ENCODE peak calls at places on chromosomes 12 and 14, in six cellular contexts. One of them, this sample, is unnamed.

GRCh38 chr14:71119075-71119474 is 211.8 kb downstream of the PCNX1 start:
- DNase-seq in choroid plexus epithelial cell: peak; percentile 29
- DNase-seq in NCI-H69: no peak
- DNase-seq in adipocyte: no peak
- DNase-seq in ovary: no peak
- DNase-seq in RKO: peak; percentile 71
- DNase-seq in this sample: no peak

GRCh38 chr14:52219488-52220084 is 47.9 kb upstream of the PTGDR start:
- DNase-seq in choroid plexus epithelial cell: no peak
- DNase-seq in NCI-H69: no peak
- DNase-seq in adipocyte: no peak
- DNase-seq in ovary: no peak
- DNase-seq in RKO: no peak
- DNase-seq in this sample: no peak

GRCh38 chr14:50318031-50318626 is 6.0 kb downstream of the DMAC2L start:
- DNase-seq in choroid plexus epithelial cell: peak; percentile 78
- DNase-seq in NCI-H69: peak; percentile 64
- DNase-seq in adipocyte: peak; percentile 80
- DNase-seq in ovary: no peak
- DNase-seq in RKO: peak; percentile 73
- DNase-seq in this sample: peak; percentile 45

GRCh38 chr12:51534675-51535074 is 56.4 kb upstream of the SCN8A start:
- DNase-seq in choroid plexus epithelial cell: no peak
- DNase-seq in NCI-H69: no peak
- DNase-seq in adipocyte: no peak
- DNase-seq in ovary: no peak
- DNase-seq in RKO: no peak
- DNase-seq in this sample: no peak

GRCh38 chr14:64572721-64573508 is 23.2 kb downstream of the PPP1R36 start:
- DNase-seq in choroid plexus epithelial cell: peak; percentile 60
- DNase-seq in NCI-H69: peak; percentile 17
- DNase-seq in adipocyte: peak; percentile 68
- DNase-seq in ovary: no peak
- DNase-seq in RKO: no peak
- DNase-seq in this sample: peak; percentile 88

GRCh38 chr12:128449146-128449894 is 182.3 kb downstream of the TMEM132C start:
- DNase-seq in choroid plexus epithelial cell: no peak
- DNase-seq in NCI-H69: peak; percentile 98
- DNase-seq in adipocyte: no peak
- DNase-seq in ovary: no peak
- DNase-seq in RKO: peak; percentile 3
- DNase-seq in this sample: no peak

GRCh38 chr12:14057895-14058294 is 76.5 kb upstream of the GRIN2B start:
- DNase-seq in choroid plexus epithelial cell: no peak
- DNase-seq in NCI-H69: no peak
- DNase-seq in adipocyte: no peak
- DNase-seq in ovary: no peak
- DNase-seq in RKO: no peak
- DNase-seq in this sample: no peak

GRCh38 chr14:88554458-88555286 is at the start of gene PTPN21:
- DNase-seq in choroid plexus epithelial cell: peak; percentile 67
- DNase-seq in NCI-H69: peak; percentile 76
- DNase-seq in adipocyte: peak; percentile 91
- DNase-seq in ovary: peak; percentile 85
- DNase-seq in RKO: peak; percentile 76
- DNase-seq in this sample: peak; percentile 59

GRCh38 chr12:87848248-87848868 is 180.8 kb downstream of the C12orf50 start:
- DNase-seq in choroid plexus epithelial cell: peak; percentile 93
- DNase-seq in NCI-H69: peak; percentile 69
- DNase-seq in adipocyte: peak; percentile 88
- DNase-seq in ovary: no peak
- DNase-seq in RKO: peak; percentile 73
- DNase-seq in this sample: peak; percentile 40

GRCh38 chr12:32140867-32141266 is 34.2 kb downstream of the BICD1 start:
- DNase-seq in choroid plexus epithelial cell: peak; percentile 26
- DNase-seq in NCI-H69: peak; percentile 69
- DNase-seq in adipocyte: no peak
- DNase-seq in ovary: no peak
- DNase-seq in RKO: no peak
- DNase-seq in this sample: no peak

GRCh38 chr12:111842556-111843396 is 748 bp downstream of the MAPKAPK5 start:
- DNase-seq in choroid plexus epithelial cell: peak; percentile 24
- DNase-seq in NCI-H69: peak; percentile 65
- DNase-seq in adipocyte: peak; percentile 51
- DNase-seq in ovary: peak; percentile 28
- DNase-seq in RKO: peak; percentile 57
- DNase-seq in this sample: no peak

This sample was measured in midbrain.